ENCODE peak calls at places on chromosome 22, in five cellular contexts. X, W, R, I and G are unnamed samples.

GRCh38 chr22:37186997-37187522 is 987 bp downstream of the C1QTNF6 start:
- DNase-seq in X (no peak), W (no peak), R (no peak), I (peak; percentile 37), G (no peak)

GRCh38 chr22:48567213-48567975 is 1260.3 kb downstream of the BRD1 start:
- DNase-seq in X (no peak), W (no peak), R (no peak), I (no peak), G (no peak)

GRCh38 chr22:47388331-47388730 is 625.9 kb downstream of the TBC1D22A start:
- DNase-seq in X (no peak), W (no peak), R (no peak), I (no peak), G (no peak)

GRCh38 chr22:31977141-31977781 is 32.9 kb downstream of the YWHAH start:
- DNase-seq in X (peak; percentile 74), W (peak; percentile 87), R (peak; percentile 78), I (peak; percentile 48), G (peak; percentile 72)

GRCh38 chr22:31929126-31929928 is 15.0 kb upstream of the YWHAH start:
- DNase-seq in X (no peak), W (no peak), R (no peak), I (no peak), G (no peak)

GRCh38 chr22:24992946-24993345 is 40.4 kb downstream of the KIAA1671 start:
- DNase-seq in X (no peak), W (no peak), R (no peak), I (no peak), G (no peak)

GRCh38 chr22:27405672-27406388 is 395.7 kb downstream of the MN1 start:
- DNase-seq in X (peak; percentile 43), W (peak; percentile 80), R (peak; percentile 23), I (peak; percentile 43), G (peak; percentile 45)

GRCh38 chr22:37109242-37109917 is at the start of gene TMPRSS6:
- DNase-seq in X (no peak), W (no peak), R (no peak), I (no peak), G (no peak)

GRCh38 chr22:47796128-47796908 is 1033.9 kb downstream of the TBC1D22A start:
- DNase-seq in X (no peak), W (no peak), R (no peak), I (no peak), G (no peak)

GRCh38 chr22:23563111-23563510 is 17.0 kb downstream of the IGLL1 start:
- DNase-seq in X (no peak), W (no peak), R (no peak), I (no peak), G (no peak)

GRCh38 chr22:47165338-47165931 is 403.0 kb downstream of the TBC1D22A start:
- DNase-seq in X (no peak), W (no peak), R (peak; percentile 41), I (no peak), G (no peak)

GRCh38 chr22:26318975-26319374 is 110.1 kb upstream of the ASPHD2 start:
- DNase-seq in X (peak; percentile 26), W (no peak), R (no peak), I (no peak), G (peak; percentile 8)

GRCh38 chr22:22682807-22683667 is 38.6 kb downstream of the GGTLC2 start:
- DNase-seq in X (no peak), W (no peak), R (no peak), I (no peak), G (no peak)

GRCh38 chr22:26949193-26949592 is 291.8 kb downstream of the MIAT start:
- DNase-seq in X (peak; percentile 5), W (peak; percentile 34), R (peak; percentile 44), I (no peak), G (peak; percentile 11)

GRCh38 chr22:27135582-27135981 is 478.2 kb downstream of the MIAT start:
- DNase-seq in X (no peak), W (no peak), R (no peak), I (no peak), G (no peak)

GRCh38 chr22:21778705-21779363 is 43.2 kb upstream of the YPEL1 start:
- DNase-seq in X (peak; percentile 86), W (no peak), R (no peak), I (no peak), G (peak; percentile 14)

GRCh38 chr22:30969532-30970355 is 679 bp downstream of the TUG1 start:
- DNase-seq in X (peak; percentile 56), W (no peak), R (peak; percentile 54), I (peak; percentile 55), G (peak; percentile 39)

GRCh38 chr22:21961127-21961867 is 8.6 kb upstream of the PPM1F start:
- DNase-seq in X (no peak), W (no peak), R (no peak), I (no peak), G (no peak)

GRCh38 chr22:17795661-17796548 is 21.6 kb upstream of the BID start:
- DNase-seq in X (no peak), W (no peak), R (no peak), I (no peak), G (no peak)
- H3K4me2 ChIP-seq in X (no peak overlapping the region), W (no peak overlapping the region), R (no peak overlapping the region), I (no peak overlapping the region), G (no peak overlapping the region)

DNA sequence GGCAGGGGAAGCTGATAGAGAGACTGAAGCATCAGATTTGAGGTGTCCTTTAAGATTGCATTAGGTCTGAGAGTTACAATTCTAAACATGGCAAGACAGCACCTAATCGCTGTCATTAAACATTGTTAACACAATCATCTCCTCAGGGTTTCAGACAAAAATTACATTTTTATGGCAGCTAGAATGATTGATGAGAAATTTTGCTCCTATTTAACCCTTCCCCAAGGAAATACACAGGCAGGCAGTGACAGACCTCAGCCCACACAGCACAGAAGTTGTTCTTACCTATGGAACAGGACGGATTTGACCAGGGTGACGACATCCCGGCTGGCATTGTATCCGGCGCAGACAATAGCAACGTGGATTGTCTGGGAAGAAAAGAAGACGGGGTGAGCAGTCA is 294.3 kb downstream of the LARGE1 start:
- DNase-seq in X (no peak), W (no peak), R (no peak), I (no peak), G (no peak)
- H3K9ac ChIP-seq in X (no peak overlapping the region), W (no peak overlapping the region), R (no peak overlapping the region), I (no peak overlapping the region), G (no peak overlapping the region)

GRCh38 chr22:29074276-29074625 is 1.4 kb downstream of the KREMEN1 start:
- DNase-seq in X (no peak), W (no peak), R (no peak), I (no peak), G (no peak)
- H2AFZ ChIP-seq in X (no peak overlapping the region), W (peak overlapping the region; percentile 64), R (peak overlapping the region; percentile 56), I (no peak overlapping the region), G (peak overlapping the region; percentile 86)

DNA sequence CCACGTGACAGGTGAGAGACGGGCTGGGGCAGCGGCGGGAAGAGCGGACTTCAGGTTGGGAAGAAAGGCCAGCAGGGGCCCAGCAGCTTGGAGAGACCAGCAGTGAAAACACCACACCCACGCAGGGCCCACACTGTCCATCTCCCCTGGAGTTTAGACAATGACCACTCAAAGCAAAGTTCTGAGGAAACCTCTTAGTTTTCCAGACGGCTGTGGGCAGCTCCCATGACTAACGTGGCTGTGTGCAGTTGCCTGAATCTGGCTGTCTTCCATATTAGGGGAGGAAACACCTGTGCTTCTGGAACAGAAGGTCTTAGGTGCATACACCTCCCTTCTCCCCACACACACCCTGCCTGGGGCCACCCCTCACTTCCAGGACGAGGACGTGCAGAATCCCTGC is 70.6 kb upstream of the TTLL12 start:
- DNase-seq in X (no peak), W (no peak), R (no peak), I (peak; percentile 75), G (peak; percentile 9)
- H3K4me2 ChIP-seq in X (no peak overlapping the region), W (no peak overlapping the region), R (no peak overlapping the region), I (no peak overlapping the region), G (no peak overlapping the region)

DNA sequence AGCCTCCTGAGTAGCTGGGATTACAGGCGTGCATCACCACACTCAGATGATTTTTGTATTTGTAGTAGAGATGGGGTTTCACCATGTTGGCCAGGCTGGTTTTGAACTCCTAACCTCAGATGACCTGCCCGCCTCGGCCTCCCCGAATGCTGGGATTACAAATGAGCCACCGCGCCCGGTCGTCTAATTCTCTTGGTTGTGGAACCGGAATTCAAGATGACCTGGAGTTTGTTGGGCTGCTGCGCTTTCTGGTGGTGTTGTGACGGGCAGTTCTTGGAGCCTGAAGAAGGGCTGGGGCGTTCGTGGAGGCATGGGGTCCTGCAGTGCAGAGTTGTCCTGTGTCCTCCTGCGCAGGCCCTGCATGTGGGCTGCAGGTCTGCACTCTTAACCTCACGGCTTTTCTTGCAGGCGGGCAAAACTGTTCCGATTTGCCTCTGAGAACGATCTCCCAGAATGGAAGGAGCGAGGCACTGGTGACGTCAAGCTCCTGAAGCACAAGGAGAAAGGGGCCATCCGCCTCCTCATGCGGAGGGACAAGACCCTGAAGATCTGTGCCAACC is 4.9 kb upstream of the TRMT2A start:
- DNase-seq in X (no peak), W (no peak), R (no peak), I (no peak), G (no peak)
- H3K9ac ChIP-seq in X (peak overlapping the region; percentile 69), W (peak overlapping the region; percentile 8), R (no peak overlapping the region), I (no peak overlapping the region), G (no peak overlapping the region)

GRCh38 chr22:39296981-39297489 is 22.4 kb downstream of the RPL3 start:
- DNase-seq in X (no peak), W (no peak), R (no peak), I (no peak), G (no peak)
- H2AFZ ChIP-seq in X (no peak overlapping the region), W (no peak overlapping the region), R (no peak overlapping the region), I (no peak overlapping the region), G (peak overlapping the region; percentile 85)

DNA sequence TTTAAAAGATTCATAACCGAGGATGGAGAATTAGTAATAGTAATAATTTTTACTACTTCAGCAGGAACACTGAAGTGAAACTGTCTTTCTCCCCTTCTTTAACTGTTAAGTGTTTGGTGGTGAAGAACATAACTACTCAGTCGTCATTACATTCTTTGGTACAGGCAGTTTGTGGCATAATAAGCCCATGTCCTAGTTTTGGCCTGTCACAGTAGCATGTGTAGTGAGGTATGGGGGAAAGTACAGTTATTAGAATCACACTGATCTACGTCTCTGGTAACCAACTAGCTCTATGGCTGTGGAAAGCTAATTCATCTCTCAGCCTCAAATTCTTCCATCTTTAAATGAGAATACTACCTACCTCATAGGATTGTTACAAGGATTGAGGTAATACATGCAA is 71.8 kb downstream of the RBFOX2 start:
- DNase-seq in X (no peak), W (no peak), R (no peak), I (no peak), G (no peak)
- H3K4me2 ChIP-seq in X (no peak overlapping the region), W (no peak overlapping the region), R (no peak overlapping the region), I (no peak overlapping the region), G (no peak overlapping the region)

GRCh38 chr22:39175127-39176066 is 22.9 kb upstream of the CBX7 start:
- DNase-seq in X (no peak), W (no peak), R (no peak), I (peak; percentile 64), G (no peak)

GRCh38 chr22:39173787-39174497 is 21.5 kb upstream of the CBX7 start:
- DNase-seq in X (no peak), W (no peak), R (no peak), I (no peak), G (no peak)

GRCh38 chr22:39176067-39176621 is 23.7 kb upstream of the CBX7 start:
- DNase-seq in X (no peak), W (peak; percentile 93), R (no peak), I (peak; percentile 78), G (no peak)

GRCh38 chr22:39173050-39173706 is 20.7 kb upstream of the CBX7 start:
- DNase-seq in X (no peak), W (no peak), R (no peak), I (no peak), G (no peak)

GRCh38 chr22:39174498-39175120 is 22.1 kb upstream of the CBX7 start:
- DNase-seq in X (peak; percentile 18), W (peak; percentile 99), R (peak; percentile 63), I (peak; percentile 100), G (peak; percentile 43)
- H3K9ac ChIP-seq in X (no peak overlapping the region), W (no peak overlapping the region), R (no peak overlapping the region), I (peak overlapping the region; percentile 90), G (peak overlapping the region; percentile 7)